ENCODE peak calls at places on chromosome 2, in six cellular contexts. One of them, this sample, is unnamed.

GRCh38 chr2:121558329-121558728 is 27.6 kb downstream of the RNU4ATAC start:
- DNase-seq in neuronal stem cell: no peak
- DNase-seq in IMR-90: no peak
- DNase-seq in mesenchymal stem cell: no peak
- DNase-seq in H9: no peak
- DNase-seq in H1: no peak
- DNase-seq in this sample: no peak

GRCh38 chr2:120710256-120710655 is 25.4 kb upstream of the GLI2 start:
- DNase-seq in neuronal stem cell: no peak
- DNase-seq in IMR-90: peak; percentile 79
- DNase-seq in mesenchymal stem cell: peak; percentile 87
- DNase-seq in H9: no peak
- DNase-seq in H1: no peak
- DNase-seq in this sample: no peak

GRCh38 chr2:126219081-126219480 is 436.9 kb upstream of the GYPC start:
- DNase-seq in neuronal stem cell: no peak
- DNase-seq in IMR-90: no peak
- DNase-seq in mesenchymal stem cell: no peak
- DNase-seq in H9: no peak
- DNase-seq in H1: no peak
- DNase-seq in this sample: no peak

GRCh38 chr2:111667542-111668273 is 216.3 kb downstream of the ANAPC1 start:
- DNase-seq in neuronal stem cell: no peak
- DNase-seq in IMR-90: peak; percentile 81
- DNase-seq in mesenchymal stem cell: peak; percentile 79
- DNase-seq in H9: no peak
- DNase-seq in H1: no peak
- DNase-seq in this sample: peak; percentile 29

GRCh38 chr2:72864500-72864899 is 22.7 kb upstream of the SPR start:
- DNase-seq in neuronal stem cell: no peak
- DNase-seq in IMR-90: peak; percentile 82
- DNase-seq in mesenchymal stem cell: peak; percentile 17
- DNase-seq in H9: no peak
- DNase-seq in H1: no peak
- DNase-seq in this sample: peak; percentile 14

GRCh38 chr2:119823734-119824334 is 64.1 kb downstream of the PTPN4 start:
- DNase-seq in neuronal stem cell: no peak
- DNase-seq in IMR-90: peak; percentile 59
- DNase-seq in mesenchymal stem cell: peak; percentile 53
- DNase-seq in H9: no peak
- DNase-seq in H1: no peak
- DNase-seq in this sample: peak; percentile 11

GRCh38 chr2:36586672-36587071 is 11.3 kb downstream of the FEZ2 start:
- DNase-seq in neuronal stem cell: no peak
- DNase-seq in IMR-90: no peak
- DNase-seq in mesenchymal stem cell: no peak
- DNase-seq in H9: no peak
- DNase-seq in H1: no peak
- DNase-seq in this sample: no peak

GRCh38 chr2:116094196-116094595 is 1651.8 kb downstream of the DPP10 start:
- DNase-seq in neuronal stem cell: no peak
- DNase-seq in IMR-90: no peak
- DNase-seq in mesenchymal stem cell: no peak
- DNase-seq in H9: peak; percentile 67
- DNase-seq in H1: peak; percentile 7
- DNase-seq in this sample: no peak

GRCh38 chr2:226208726-226209125 is 590.9 kb downstream of the IRS1 start:
- DNase-seq in neuronal stem cell: no peak
- DNase-seq in IMR-90: peak; percentile 68
- DNase-seq in mesenchymal stem cell: peak; percentile 62
- DNase-seq in H9: no peak
- DNase-seq in H1: no peak
- DNase-seq in this sample: no peak

GRCh38 chr2:47346-48218 is 1.3 kb upstream of the FAM110C start:
- DNase-seq in neuronal stem cell: no peak
- DNase-seq in IMR-90: no peak
- DNase-seq in mesenchymal stem cell: no peak
- DNase-seq in H9: no peak
- DNase-seq in H1: no peak
- DNase-seq in this sample: no peak

GRCh38 chr2:190119257-190119656 is 56.7 kb upstream of the MSTN start:
- DNase-seq in neuronal stem cell: no peak
- DNase-seq in IMR-90: no peak
- DNase-seq in mesenchymal stem cell: no peak
- DNase-seq in H9: peak; percentile 82
- DNase-seq in H1: peak; percentile 29
- DNase-seq in this sample: no peak

GRCh38 chr2:169799555-169799954 is 884 bp downstream of the SSB start:
- DNase-seq in neuronal stem cell: no peak
- DNase-seq in IMR-90: peak; percentile 35
- DNase-seq in mesenchymal stem cell: peak; percentile 36
- DNase-seq in H9: no peak
- DNase-seq in H1: no peak
- DNase-seq in this sample: peak; percentile 24

GRCh38 chr2:57516740-57517340 is 529.8 kb upstream of the VRK2 start:
- DNase-seq in neuronal stem cell: peak; percentile 39
- DNase-seq in IMR-90: peak; percentile 47
- DNase-seq in mesenchymal stem cell: peak; percentile 60
- DNase-seq in H9: no peak
- DNase-seq in H1: no peak
- DNase-seq in this sample: peak; percentile 67

GRCh38 chr2:74603282-74604000 is 44.7 kb downstream of the M1AP start:
- DNase-seq in neuronal stem cell: no peak
- DNase-seq in IMR-90: no peak
- DNase-seq in mesenchymal stem cell: no peak
- DNase-seq in H9: no peak
- DNase-seq in H1: no peak
- DNase-seq in this sample: no peak

GRCh38 chr2:194003911-194004310 is 1653.1 kb upstream of the SLC39A10 start:
- DNase-seq in neuronal stem cell: no peak
- DNase-seq in IMR-90: no peak
- DNase-seq in mesenchymal stem cell: no peak
- DNase-seq in H9: no peak
- DNase-seq in H1: no peak
- DNase-seq in this sample: no peak

GRCh38 chr2:363823-364470 is 76.1 kb upstream of the ALKAL2 start:
- DNase-seq in neuronal stem cell: no peak
- DNase-seq in IMR-90: no peak
- DNase-seq in mesenchymal stem cell: no peak
- DNase-seq in H9: no peak
- DNase-seq in H1: no peak
- DNase-seq in this sample: no peak

GRCh38 chr2:168210898-168211570 is 36.4 kb downstream of the STK39 start:
- DNase-seq in neuronal stem cell: no peak
- DNase-seq in IMR-90: peak; percentile 95
- DNase-seq in mesenchymal stem cell: peak; percentile 88
- DNase-seq in H9: no peak
- DNase-seq in H1: no peak
- DNase-seq in this sample: peak; percentile 28

GRCh38 chr2:169468841-169469240 is 10.5 kb upstream of the BBS5 start:
- DNase-seq in neuronal stem cell: no peak
- DNase-seq in IMR-90: no peak
- DNase-seq in mesenchymal stem cell: no peak
- DNase-seq in H9: no peak
- DNase-seq in H1: no peak
- DNase-seq in this sample: no peak

GRCh38 chr2:197495433-197496134 is 4.1 kb downstream of the HSPD1 start:
- DNase-seq in neuronal stem cell: no peak
- DNase-seq in IMR-90: no peak
- DNase-seq in mesenchymal stem cell: no peak
- DNase-seq in H9: no peak
- DNase-seq in H1: no peak
- DNase-seq in this sample: no peak

GRCh38 chr2:223586261-223586660 is 15.9 kb downstream of the SCG2 start:
- DNase-seq in neuronal stem cell: no peak
- DNase-seq in IMR-90: peak; percentile 88
- DNase-seq in mesenchymal stem cell: peak; percentile 94
- DNase-seq in H9: no peak
- DNase-seq in H1: no peak
- DNase-seq in this sample: peak; percentile 43

GRCh38 chr2:126981476-126981875 is 82.8 kb downstream of the TEX51 start:
- DNase-seq in neuronal stem cell: no peak
- DNase-seq in IMR-90: no peak
- DNase-seq in mesenchymal stem cell: peak; percentile 70
- DNase-seq in H9: no peak
- DNase-seq in H1: no peak
- DNase-seq in this sample: no peak

GRCh38 chr2:205656426-205656795 is 25.9 kb upstream of the NRP2 start:
- DNase-seq in neuronal stem cell: no peak
- DNase-seq in IMR-90: no peak
- DNase-seq in mesenchymal stem cell: no peak
- DNase-seq in H9: no peak
- DNase-seq in H1: no peak
- DNase-seq in this sample: no peak

GRCh38 chr2:205658068-205658467 is 24.2 kb upstream of the NRP2 start:
- DNase-seq in neuronal stem cell: no peak
- DNase-seq in IMR-90: no peak
- DNase-seq in mesenchymal stem cell: no peak
- DNase-seq in H9: no peak
- DNase-seq in H1: no peak
- DNase-seq in this sample: no peak

GRCh38 chr2:205657579-205657978 is 24.7 kb upstream of the NRP2 start:
- DNase-seq in neuronal stem cell: no peak
- DNase-seq in IMR-90: peak; percentile 78
- DNase-seq in mesenchymal stem cell: no peak
- DNase-seq in H9: no peak
- DNase-seq in H1: no peak
- DNase-seq in this sample: no peak

GRCh38 chr2:205655775-205656425 is 26.4 kb upstream of the NRP2 start:
- DNase-seq in neuronal stem cell: no peak
- DNase-seq in IMR-90: no peak
- DNase-seq in mesenchymal stem cell: no peak
- DNase-seq in H9: no peak
- DNase-seq in H1: no peak
- DNase-seq in this sample: no peak

DNA sequence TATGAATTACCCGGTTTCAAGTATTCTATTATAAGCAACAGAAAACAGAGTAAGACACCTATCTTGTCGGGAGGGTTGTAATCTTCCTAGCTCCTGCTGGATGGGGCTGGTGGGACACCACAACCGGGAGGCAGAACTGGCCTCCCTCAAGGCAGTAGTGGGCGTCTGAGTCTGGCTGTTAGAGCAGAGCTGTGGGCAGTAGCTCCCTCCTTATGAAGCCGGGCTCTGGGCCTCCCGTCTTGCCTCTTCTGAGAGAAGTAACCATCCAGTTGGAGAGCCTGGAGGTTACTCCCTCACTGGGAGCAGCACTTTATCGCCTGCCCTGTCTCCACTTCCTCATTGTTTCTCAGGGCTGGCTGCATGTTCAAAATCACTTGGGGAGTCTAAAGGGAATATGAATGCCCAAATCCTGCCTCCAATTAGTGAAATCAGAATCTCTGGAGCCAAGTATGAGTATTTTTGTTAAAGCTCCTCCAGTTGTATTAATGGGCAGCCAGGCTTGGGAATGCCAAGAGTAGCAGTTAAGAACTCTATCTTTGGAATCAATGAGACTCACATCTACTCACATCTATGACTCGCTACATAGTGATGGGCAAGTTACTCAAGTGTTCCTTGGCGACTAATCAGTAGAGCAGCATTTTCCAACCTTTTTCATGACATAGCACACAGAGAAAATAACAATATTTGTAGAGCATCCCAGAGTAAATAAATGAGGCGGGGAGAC is 27.3 kb upstream of the NRP2 start:
- DNase-seq in neuronal stem cell: no peak
- DNase-seq in IMR-90: peak; percentile 88
- DNase-seq in mesenchymal stem cell: peak; percentile 70
- DNase-seq in H9: no peak
- DNase-seq in H1: no peak
- DNase-seq in this sample: peak; percentile 48
- H2AFZ ChIP-seq in neuronal stem cell: no peak overlapping the region
- H2AFZ ChIP-seq in IMR-90: no peak overlapping the region
- H2AFZ ChIP-seq in mesenchymal stem cell: no peak overlapping the region
- H2AFZ ChIP-seq in H9: no peak overlapping the region
- H2AFZ ChIP-seq in H1: no peak overlapping the region
- H2AFZ ChIP-seq in this sample: no peak overlapping the region

GRCh38 chr2:30214064-30214463 is 17.3 kb upstream of the LBH start:
- DNase-seq in neuronal stem cell: no peak
- DNase-seq in IMR-90: no peak
- DNase-seq in mesenchymal stem cell: no peak
- DNase-seq in H9: no peak
- DNase-seq in H1: no peak
- DNase-seq in this sample: no peak

GRCh38 chr2:30216157-30216556 is 15.2 kb upstream of the LBH start:
- DNase-seq in neuronal stem cell: no peak
- DNase-seq in IMR-90: peak; percentile 58
- DNase-seq in mesenchymal stem cell: no peak
- DNase-seq in H9: no peak
- DNase-seq in H1: no peak
- DNase-seq in this sample: no peak

GRCh38 chr2:30217644-30218361 is 13.5 kb upstream of the LBH start:
- DNase-seq in neuronal stem cell: no peak
- DNase-seq in IMR-90: no peak
- DNase-seq in mesenchymal stem cell: no peak
- DNase-seq in H9: no peak
- DNase-seq in H1: no peak
- DNase-seq in this sample: peak; percentile 60

GRCh38 chr2:30209227-30209626 is 22.1 kb upstream of the LBH start:
- DNase-seq in neuronal stem cell: no peak
- DNase-seq in IMR-90: no peak
- DNase-seq in mesenchymal stem cell: no peak
- DNase-seq in H9: no peak
- DNase-seq in H1: no peak
- DNase-seq in this sample: no peak

GRCh38 chr2:30213326-30213725 is 18.0 kb upstream of the LBH start:
- DNase-seq in neuronal stem cell: no peak
- DNase-seq in IMR-90: no peak
- DNase-seq in mesenchymal stem cell: no peak
- DNase-seq in H9: no peak
- DNase-seq in H1: no peak
- DNase-seq in this sample: no peak
- H3K23ac ChIP-seq in neuronal stem cell: no peak overlapping the region
- H3K23ac ChIP-seq in IMR-90: no peak overlapping the region
- H3K23ac ChIP-seq in mesenchymal stem cell: no peak overlapping the region
- H3K23ac ChIP-seq in H9: no peak overlapping the region
- H3K23ac ChIP-seq in H1: no peak overlapping the region
- H3K23ac ChIP-seq in this sample: no peak overlapping the region

GRCh38 chr2:46008082-46008870 is 288.9 kb upstream of the EPAS1 start:
- DNase-seq in neuronal stem cell: no peak
- DNase-seq in IMR-90: peak; percentile 77
- DNase-seq in mesenchymal stem cell: no peak
- DNase-seq in H9: no peak
- DNase-seq in H1: no peak
- DNase-seq in this sample: no peak
- H4K91ac ChIP-seq in neuronal stem cell: no peak overlapping the region
- H4K91ac ChIP-seq in IMR-90: peak overlapping the region; percentile 99
- H4K91ac ChIP-seq in mesenchymal stem cell: no peak overlapping the region
- H4K91ac ChIP-seq in H9: no peak overlapping the region
- H4K91ac ChIP-seq in H1: no peak overlapping the region
- H4K91ac ChIP-seq in this sample: peak overlapping the region; percentile 64

DNA sequence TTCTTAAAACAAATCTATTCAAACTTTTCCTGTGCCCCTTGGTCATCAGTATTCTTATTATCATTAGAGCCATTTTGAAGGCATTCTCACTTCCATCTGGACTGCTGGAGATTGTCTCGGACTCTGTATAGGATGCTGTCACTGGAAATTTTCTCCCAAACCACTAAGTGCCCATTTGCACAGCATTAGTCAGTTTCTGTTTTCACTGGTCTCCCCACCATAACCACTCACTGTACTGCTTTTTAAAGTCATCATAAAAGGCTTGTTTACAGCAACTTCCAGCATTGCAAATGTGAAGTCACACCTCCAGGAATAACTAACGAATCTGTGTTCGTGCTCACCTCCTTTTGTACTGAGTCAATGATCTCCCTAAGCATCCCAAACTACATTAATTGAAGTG is 150.9 kb upstream of the SERTAD2 start:
- DNase-seq in neuronal stem cell: no peak
- DNase-seq in IMR-90: peak; percentile 41
- DNase-seq in mesenchymal stem cell: peak; percentile 85
- DNase-seq in H9: no peak
- DNase-seq in H1: no peak
- DNase-seq in this sample: no peak
- H2AFZ ChIP-seq in neuronal stem cell: no peak overlapping the region
- H2AFZ ChIP-seq in IMR-90: no peak overlapping the region
- H2AFZ ChIP-seq in mesenchymal stem cell: no peak overlapping the region
- H2AFZ ChIP-seq in H9: no peak overlapping the region
- H2AFZ ChIP-seq in H1: no peak overlapping the region
- H2AFZ ChIP-seq in this sample: no peak overlapping the region

This sample was measured in trophoblast cell.